ENCODE peak calls at places on chromosomes 3 and 15, in five cellular contexts. One of them, this sample, is unnamed.

GRCh38 chr3:30538787-30539186 is 67.6 kb upstream of the TGFBR2 start:
- DNase-seq in C1 segment of cervical spinal cord: no peak
- DNase-seq in brain microvascular endothelial cell: peak; percentile 70
- DNase-seq in glutamatergic neuron: no peak
- DNase-seq in ureter: no peak
- DNase-seq in this sample: no peak

GRCh38 chr3:32817561-32818430 is at the start of gene TRIM71:
- DNase-seq in C1 segment of cervical spinal cord: no peak
- DNase-seq in brain microvascular endothelial cell: no peak
- DNase-seq in glutamatergic neuron: peak; percentile 38
- DNase-seq in ureter: no peak
- DNase-seq in this sample: peak; percentile 47

GRCh38 chr15:78103406-78104118 is 11.2 kb downstream of the SH2D7 start:
- DNase-seq in C1 segment of cervical spinal cord: no peak
- DNase-seq in brain microvascular endothelial cell: no peak
- DNase-seq in glutamatergic neuron: no peak
- DNase-seq in ureter: no peak
- DNase-seq in this sample: no peak

GRCh38 chr3:18153571-18154173 is 271.5 kb downstream of the SATB1 start:
- DNase-seq in C1 segment of cervical spinal cord: no peak
- DNase-seq in brain microvascular endothelial cell: peak; percentile 79
- DNase-seq in glutamatergic neuron: no peak
- DNase-seq in ureter: no peak
- DNase-seq in this sample: no peak

GRCh38 chr15:85337398-85338074 is 42.9 kb upstream of the AKAP13 start:
- DNase-seq in C1 segment of cervical spinal cord: no peak
- DNase-seq in brain microvascular endothelial cell: no peak
- DNase-seq in glutamatergic neuron: no peak
- DNase-seq in ureter: no peak
- DNase-seq in this sample: no peak

GRCh38 chr3:46492890-46493547 is 4.8 kb upstream of the RTP3 start:
- DNase-seq in C1 segment of cervical spinal cord: no peak
- DNase-seq in brain microvascular endothelial cell: no peak
- DNase-seq in glutamatergic neuron: no peak
- DNase-seq in ureter: no peak
- DNase-seq in this sample: no peak

GRCh38 chr3:40546811-40547210 is 22.1 kb downstream of the ZNF621 start:
- DNase-seq in C1 segment of cervical spinal cord: no peak
- DNase-seq in brain microvascular endothelial cell: peak; percentile 61
- DNase-seq in glutamatergic neuron: no peak
- DNase-seq in ureter: no peak
- DNase-seq in this sample: no peak

GRCh38 chr3:132343018-132343612 is 25.9 kb downstream of the ACP3 start:
- DNase-seq in C1 segment of cervical spinal cord: no peak
- DNase-seq in brain microvascular endothelial cell: peak; percentile 57
- DNase-seq in glutamatergic neuron: no peak
- DNase-seq in ureter: peak; percentile 51
- DNase-seq in this sample: peak; percentile 42

GRCh38 chr3:156416846-156417581 is 137.9 kb downstream of the SSR3 start:
- DNase-seq in C1 segment of cervical spinal cord: no peak
- DNase-seq in brain microvascular endothelial cell: no peak
- DNase-seq in glutamatergic neuron: peak; percentile 67
- DNase-seq in ureter: no peak
- DNase-seq in this sample: no peak

GRCh38 chr3:169260296-169260695 is 403.2 kb downstream of the MECOM start:
- DNase-seq in C1 segment of cervical spinal cord: no peak
- DNase-seq in brain microvascular endothelial cell: no peak
- DNase-seq in glutamatergic neuron: no peak
- DNase-seq in ureter: no peak
- DNase-seq in this sample: no peak

GRCh38 chr3:47012342-47013230 is 33.1 kb downstream of the NBEAL2 start:
- DNase-seq in C1 segment of cervical spinal cord: no peak
- DNase-seq in brain microvascular endothelial cell: no peak
- DNase-seq in glutamatergic neuron: no peak
- DNase-seq in ureter: peak; percentile 40
- DNase-seq in this sample: no peak

GRCh38 chr3:128311441-128311844 is 155.2 kb downstream of the DNAJB8 start:
- DNase-seq in C1 segment of cervical spinal cord: no peak
- DNase-seq in brain microvascular endothelial cell: no peak
- DNase-seq in glutamatergic neuron: no peak
- DNase-seq in ureter: peak; percentile 13
- DNase-seq in this sample: no peak

GRCh38 chr3:152030320-152030719 is 156.9 kb downstream of the SUCNR1 start:
- DNase-seq in C1 segment of cervical spinal cord: no peak
- DNase-seq in brain microvascular endothelial cell: no peak
- DNase-seq in glutamatergic neuron: peak; percentile 55
- DNase-seq in ureter: no peak
- DNase-seq in this sample: no peak

GRCh38 chr3:78255403-78255802 is 1215.5 kb downstream of the ROBO2 start:
- DNase-seq in C1 segment of cervical spinal cord: no peak
- DNase-seq in brain microvascular endothelial cell: peak; percentile 63
- DNase-seq in glutamatergic neuron: no peak
- DNase-seq in ureter: no peak
- DNase-seq in this sample: no peak

GRCh38 chr3:3305087-3305486 is 125.6 kb upstream of the CRBN start:
- DNase-seq in C1 segment of cervical spinal cord: no peak
- DNase-seq in brain microvascular endothelial cell: no peak
- DNase-seq in glutamatergic neuron: peak; percentile 15
- DNase-seq in ureter: no peak
- DNase-seq in this sample: no peak

GRCh38 chr3:184315871-184316661 is 1.7 kb downstream of the EIF4G1 start:
- DNase-seq in C1 segment of cervical spinal cord: no peak
- DNase-seq in brain microvascular endothelial cell: no peak
- DNase-seq in glutamatergic neuron: peak; percentile 43
- DNase-seq in ureter: no peak
- DNase-seq in this sample: no peak

GRCh38 chr3:99846472-99846871 is 28.8 kb downstream of the CMSS1 start:
- DNase-seq in C1 segment of cervical spinal cord: no peak
- DNase-seq in brain microvascular endothelial cell: peak; percentile 49
- DNase-seq in glutamatergic neuron: no peak
- DNase-seq in ureter: no peak
- DNase-seq in this sample: no peak

GRCh38 chr3:70543493-70543892 is 231.1 kb upstream of the MDFIC2 start:
- DNase-seq in C1 segment of cervical spinal cord: no peak
- DNase-seq in brain microvascular endothelial cell: no peak
- DNase-seq in glutamatergic neuron: no peak
- DNase-seq in ureter: no peak
- DNase-seq in this sample: no peak

GRCh38 chr3:3683261-3683660 is 116.0 kb upstream of the LRRN1 start:
- DNase-seq in C1 segment of cervical spinal cord: no peak
- DNase-seq in brain microvascular endothelial cell: no peak
- DNase-seq in glutamatergic neuron: no peak
- DNase-seq in ureter: no peak
- DNase-seq in this sample: no peak

GRCh38 chr3:40996382-40996781 is 202.9 kb upstream of the CTNNB1 start:
- DNase-seq in C1 segment of cervical spinal cord: no peak
- DNase-seq in brain microvascular endothelial cell: no peak
- DNase-seq in glutamatergic neuron: peak; percentile 22
- DNase-seq in ureter: no peak
- DNase-seq in this sample: no peak

GRCh38 chr3:105580551-105580950 is 213.8 kb downstream of the ALCAM start:
- DNase-seq in C1 segment of cervical spinal cord: no peak
- DNase-seq in brain microvascular endothelial cell: no peak
- DNase-seq in glutamatergic neuron: no peak
- DNase-seq in ureter: no peak
- DNase-seq in this sample: no peak

GRCh38 chr3:64992462-64993285 is 304.9 kb upstream of the ADAMTS9 start:
- DNase-seq in C1 segment of cervical spinal cord: no peak
- DNase-seq in brain microvascular endothelial cell: no peak
- DNase-seq in glutamatergic neuron: no peak
- DNase-seq in ureter: no peak
- DNase-seq in this sample: no peak

GRCh38 chr15:71136159-71137137 is 21.2 kb downstream of the THSD4 start:
- DNase-seq in C1 segment of cervical spinal cord: no peak
- DNase-seq in brain microvascular endothelial cell: peak; percentile 94
- DNase-seq in glutamatergic neuron: no peak
- DNase-seq in ureter: no peak
- DNase-seq in this sample: no peak

GRCh38 chr15:27059610-27060202 is 88.7 kb downstream of the GABRG3 start:
- DNase-seq in C1 segment of cervical spinal cord: no peak
- DNase-seq in brain microvascular endothelial cell: peak; percentile 33
- DNase-seq in glutamatergic neuron: peak; percentile 61
- DNase-seq in ureter: no peak
- DNase-seq in this sample: peak; percentile 64

GRCh38 chr3:64748244-64748894 is 60.6 kb upstream of the ADAMTS9 start:
- DNase-seq in C1 segment of cervical spinal cord: no peak
- DNase-seq in brain microvascular endothelial cell: no peak
- DNase-seq in glutamatergic neuron: no peak
- DNase-seq in ureter: no peak
- DNase-seq in this sample: no peak

GRCh38 chr15:91289324-91289723 is 189.3 kb downstream of the SV2B start:
- DNase-seq in C1 segment of cervical spinal cord: no peak
- DNase-seq in brain microvascular endothelial cell: no peak
- DNase-seq in glutamatergic neuron: no peak
- DNase-seq in ureter: no peak
- DNase-seq in this sample: no peak

GRCh38 chr3:72829701-72830100 is 18.5 kb downstream of the SHQ1 start:
- DNase-seq in C1 segment of cervical spinal cord: no peak
- DNase-seq in brain microvascular endothelial cell: no peak
- DNase-seq in glutamatergic neuron: no peak
- DNase-seq in ureter: no peak
- DNase-seq in this sample: no peak

GRCh38 chr15:20348900-20349773 is 192.5 kb downstream of the GOLGA6L6 start:
- DNase-seq in C1 segment of cervical spinal cord: no peak
- DNase-seq in brain microvascular endothelial cell: no peak
- DNase-seq in glutamatergic neuron: no peak
- DNase-seq in ureter: peak; percentile 48
- DNase-seq in this sample: no peak

GRCh38 chr3:67044955-67045354 is 46.8 kb downstream of the KBTBD8 start:
- DNase-seq in C1 segment of cervical spinal cord: no peak
- DNase-seq in brain microvascular endothelial cell: no peak
- DNase-seq in glutamatergic neuron: no peak
- DNase-seq in ureter: no peak
- DNase-seq in this sample: no peak

GRCh38 chr15:34223904-34224596 is 766 bp upstream of the EMC4 start:
- DNase-seq in C1 segment of cervical spinal cord: no peak
- DNase-seq in brain microvascular endothelial cell: no peak
- DNase-seq in glutamatergic neuron: no peak
- DNase-seq in ureter: no peak
- DNase-seq in this sample: no peak

GRCh38 chr3:143436231-143436930 is 316.8 kb downstream of the CHST2 start:
- DNase-seq in C1 segment of cervical spinal cord: no peak
- DNase-seq in brain microvascular endothelial cell: no peak
- DNase-seq in glutamatergic neuron: no peak
- DNase-seq in ureter: no peak
- DNase-seq in this sample: no peak

GRCh38 chr3:33117461-33117860 is 3.6 kb downstream of the CRTAP start:
- DNase-seq in C1 segment of cervical spinal cord: no peak
- DNase-seq in brain microvascular endothelial cell: no peak
- DNase-seq in glutamatergic neuron: no peak
- DNase-seq in ureter: no peak
- DNase-seq in this sample: no peak

GRCh38 chr3:117898722-117899121 is 1135.9 kb downstream of the IGSF11 start:
- DNase-seq in C1 segment of cervical spinal cord: no peak
- DNase-seq in brain microvascular endothelial cell: no peak
- DNase-seq in glutamatergic neuron: no peak
- DNase-seq in ureter: no peak
- DNase-seq in this sample: no peak

GRCh38 chr3:16741890-16742289 is 136.7 kb upstream of the DAZL start:
- DNase-seq in C1 segment of cervical spinal cord: no peak
- DNase-seq in brain microvascular endothelial cell: peak; percentile 76
- DNase-seq in glutamatergic neuron: no peak
- DNase-seq in ureter: no peak
- DNase-seq in this sample: no peak

GRCh38 chr3:149160754-149161289 is 31.4 kb downstream of the HPS3 start:
- DNase-seq in C1 segment of cervical spinal cord: no peak
- DNase-seq in brain microvascular endothelial cell: peak; percentile 37
- DNase-seq in glutamatergic neuron: no peak
- DNase-seq in ureter: no peak
- DNase-seq in this sample: no peak

GRCh38 chr3:88058322-88058592 is 548 bp downstream of the CGGBP1 start:
- DNase-seq in C1 segment of cervical spinal cord: no peak
- DNase-seq in brain microvascular endothelial cell: no peak
- DNase-seq in glutamatergic neuron: no peak
- DNase-seq in ureter: no peak
- DNase-seq in this sample: no peak

GRCh38 chr3:151709847-151710246 is 23.9 kb upstream of the AADACL2 start:
- DNase-seq in C1 segment of cervical spinal cord: no peak
- DNase-seq in brain microvascular endothelial cell: peak; percentile 76
- DNase-seq in glutamatergic neuron: no peak
- DNase-seq in ureter: no peak
- DNase-seq in this sample: no peak

GRCh38 chr15:80835338-80835737 is 56.2 kb downstream of the CEMIP start:
- DNase-seq in C1 segment of cervical spinal cord: no peak
- DNase-seq in brain microvascular endothelial cell: no peak
- DNase-seq in glutamatergic neuron: no peak
- DNase-seq in ureter: no peak
- DNase-seq in this sample: no peak

GRCh38 chr3:112734718-112735350 is 93.9 kb upstream of the CCDC80 start:
- DNase-seq in C1 segment of cervical spinal cord: peak; percentile 7
- DNase-seq in brain microvascular endothelial cell: peak; percentile 82
- DNase-seq in glutamatergic neuron: peak; percentile 68
- DNase-seq in ureter: peak; percentile 58
- DNase-seq in this sample: peak; percentile 70

GRCh38 chr3:16090013-16090412 is 84.5 kb upstream of the GALNT15 start:
- DNase-seq in C1 segment of cervical spinal cord: no peak
- DNase-seq in brain microvascular endothelial cell: peak; percentile 97
- DNase-seq in glutamatergic neuron: no peak
- DNase-seq in ureter: no peak
- DNase-seq in this sample: no peak